ENCODE peak calls at places on chromosomes 6 and 20, in ten cellular contexts. H, E, O, W, Q, Y, S, T, L and G are unnamed samples.
A peak's percentile ranks its signal among the peaks of the same experiment; 100 is the strongest.

GRCh38 chr6:4565301-4566250 is 210.6 kb upstream of the CDYL start:
- DNase-seq in H (no peak), E (no peak), O (no peak), W (no peak), Q (no peak), Y (no peak), S (no peak), T (peak; percentile 13), L (no peak), G (no peak)

GRCh38 chr20:47181056-47181862 is 175.2 kb downstream of the ZMYND8 start:
- DNase-seq in H (no peak), E (peak; percentile 23), O (peak; percentile 89), W (peak; percentile 61), Q (no peak), Y (no peak), S (peak; percentile 82), T (peak; percentile 41), L (no peak), G (no peak)

GRCh38 chr6:121652726-121653623 is 217.5 kb downstream of the GJA1 start:
- DNase-seq in H (no peak), E (peak; percentile 12), O (no peak), W (peak; percentile 83), Q (no peak), Y (no peak), S (peak; percentile 91), T (no peak), L (no peak), G (no peak)

GRCh38 chr6:96899019-96899418 is 1.3 kb upstream of the NDUFAF4 start:
- DNase-seq in H (peak; percentile 80), E (peak; percentile 82), O (peak; percentile 38), W (peak; percentile 54), Q (no peak), Y (no peak), S (peak; percentile 54), T (peak; percentile 39), L (no peak), G (no peak)

GRCh38 chr6:53943410-53943809 is 148.6 kb downstream of the LRRC1 start:
- DNase-seq in H (peak; percentile 81), E (no peak), O (no peak), W (no peak), Q (no peak), Y (peak; percentile 18), S (no peak), T (no peak), L (no peak), G (no peak)

GRCh38 chr20:45823949-45824835 is 2.9 kb downstream of the TNNC2 start:
- DNase-seq in H (peak; percentile 35), E (peak; percentile 18), O (no peak), W (peak; percentile 43), Q (no peak), Y (no peak), S (peak; percentile 66), T (peak; percentile 63), L (peak; percentile 24), G (peak; percentile 53)

GRCh38 chr20:51978081-51978501 is 175.8 kb upstream of the SALL4 start:
- DNase-seq in H (no peak), E (peak; percentile 42), O (no peak), W (no peak), Q (no peak), Y (no peak), S (peak; percentile 12), T (no peak), L (no peak), G (no peak)

GRCh38 chr6:107712523-107713213 is 111.4 kb downstream of the SCML4 start:
- DNase-seq in H (no peak), E (peak; percentile 65), O (peak; percentile 32), W (peak; percentile 23), Q (no peak), Y (no peak), S (no peak), T (no peak), L (no peak), G (peak; percentile 57)

GRCh38 chr6:116564296-116564695 is 7.0 kb upstream of the RWDD1 start:
- DNase-seq in H (no peak), E (no peak), O (no peak), W (peak; percentile 77), Q (no peak), Y (no peak), S (no peak), T (no peak), L (no peak), G (no peak)

GRCh38 chr20:23350855-23351838 is 556 bp downstream of the NXT1 start:
- DNase-seq in H (peak; percentile 70), E (peak; percentile 72), O (peak; percentile 74), W (peak; percentile 23), Q (no peak), Y (no peak), S (peak; percentile 72), T (peak; percentile 70), L (peak; percentile 37), G (no peak)